ENCODE peak calls at places on chromosomes 2 and 18, in ten cellular contexts. One of them, this sample, is unnamed. For H3K4me1, the result is how much of the 10 kb centered on the place peaks cover.

GRCh38 chr18:2967357-2967756 is 45.6 kb downstream of the LPIN2 start:
- DNase-seq in SK-N-SH: no peak
- DNase-seq in breast epithelium: no peak
- DNase-seq in HepG2: no peak
- DNase-seq in spleen: no peak
- DNase-seq in stomach: no peak
- DNase-seq in HCT116: no peak
- DNase-seq in endothelial cell of umbilical vein: no peak
- DNase-seq in Panc1: no peak
- DNase-seq in transverse colon: no peak
- DNase-seq in this sample: no peak

GRCh38 chr2:38581193-38582147 is 21.3 kb downstream of the HNRNPLL start:
- DNase-seq in spleen: no peak
- DNase-seq in Panc1: no peak
- DNase-seq in transverse colon: peak
- DNase-seq in SK-N-SH: peak
- DNase-seq in HepG2: peak
- DNase-seq in stomach: no peak
- DNase-seq in HCT116: peak
- DNase-seq in breast epithelium: no peak
- DNase-seq in endothelial cell of umbilical vein: peak
- DNase-seq in this sample: peak

GRCh38 chr2:70472256-70472905 is 81.2 kb downstream of the TGFA start:
- DNase-seq in HepG2: no peak
- DNase-seq in breast epithelium: no peak
- DNase-seq in Panc1: no peak
- DNase-seq in endothelial cell of umbilical vein: no peak
- DNase-seq in SK-N-SH: no peak
- DNase-seq in spleen: no peak
- DNase-seq in transverse colon: no peak
- DNase-seq in stomach: no peak
- DNase-seq in HCT116: no peak
- DNase-seq in this sample: no peak

GRCh38 chr2:74292752-74293151 is 50.5 kb downstream of the SLC4A5 start:
- DNase-seq in SK-N-SH: no peak
- DNase-seq in HCT116: no peak
- DNase-seq in HepG2: peak
- DNase-seq in endothelial cell of umbilical vein: no peak
- DNase-seq in transverse colon: no peak
- DNase-seq in Panc1: no peak
- DNase-seq in stomach: peak
- DNase-seq in breast epithelium: no peak
- DNase-seq in spleen: no peak
- DNase-seq in this sample: no peak

GRCh38 chr18:13354414-13354813 is 135.9 kb downstream of the LDLRAD4 start:
- DNase-seq in breast epithelium: no peak
- DNase-seq in SK-N-SH: no peak
- DNase-seq in HCT116: no peak
- DNase-seq in Panc1: no peak
- DNase-seq in HepG2: no peak
- DNase-seq in transverse colon: no peak
- DNase-seq in stomach: no peak
- DNase-seq in endothelial cell of umbilical vein: no peak
- DNase-seq in spleen: no peak
- DNase-seq in this sample: no peak

GRCh38 chr2:18883626-18884456 is 294.5 kb upstream of the NT5C1B start:
- DNase-seq in HCT116: peak
- DNase-seq in spleen: no peak
- DNase-seq in stomach: no peak
- DNase-seq in endothelial cell of umbilical vein: no peak
- DNase-seq in breast epithelium: no peak
- DNase-seq in HepG2: peak
- DNase-seq in transverse colon: no peak
- DNase-seq in Panc1: no peak
- DNase-seq in SK-N-SH: no peak
- DNase-seq in this sample: no peak

GRCh38 chr2:196592912-196593881 is 46.3 kb upstream of the CCDC150 start:
- DNase-seq in breast epithelium: no peak
- DNase-seq in SK-N-SH: peak
- DNase-seq in endothelial cell of umbilical vein: peak
- DNase-seq in HCT116: no peak
- DNase-seq in stomach: no peak
- DNase-seq in HepG2: no peak
- DNase-seq in Panc1: no peak
- DNase-seq in spleen: peak
- DNase-seq in transverse colon: no peak
- DNase-seq in this sample: no peak

GRCh38 chr18:76435321-76435989 is 59.6 kb downstream of the ZNF516 start:
- DNase-seq in endothelial cell of umbilical vein: no peak
- DNase-seq in breast epithelium: no peak
- DNase-seq in transverse colon: no peak
- DNase-seq in stomach: no peak
- DNase-seq in HepG2: no peak
- DNase-seq in spleen: no peak
- DNase-seq in SK-N-SH: no peak
- DNase-seq in Panc1: no peak
- DNase-seq in HCT116: no peak
- DNase-seq in this sample: no peak

GRCh38 chr2:202588647-202589581 is 45.9 kb upstream of the FAM117B start:
- DNase-seq in HCT116: peak
- DNase-seq in transverse colon: peak
- DNase-seq in breast epithelium: no peak
- DNase-seq in endothelial cell of umbilical vein: peak
- DNase-seq in Panc1: peak
- DNase-seq in SK-N-SH: peak
- DNase-seq in spleen: peak
- DNase-seq in stomach: peak
- DNase-seq in HepG2: peak
- DNase-seq in this sample: peak

GRCh38 chr18:35871337-35871736 is 101.1 kb upstream of the RMP24 start:
- DNase-seq in spleen: no peak
- DNase-seq in stomach: no peak
- DNase-seq in Panc1: no peak
- DNase-seq in breast epithelium: no peak
- DNase-seq in HepG2: no peak
- DNase-seq in HCT116: no peak
- DNase-seq in SK-N-SH: no peak
- DNase-seq in endothelial cell of umbilical vein: no peak
- DNase-seq in transverse colon: no peak
- DNase-seq in this sample: no peak

DNA sequence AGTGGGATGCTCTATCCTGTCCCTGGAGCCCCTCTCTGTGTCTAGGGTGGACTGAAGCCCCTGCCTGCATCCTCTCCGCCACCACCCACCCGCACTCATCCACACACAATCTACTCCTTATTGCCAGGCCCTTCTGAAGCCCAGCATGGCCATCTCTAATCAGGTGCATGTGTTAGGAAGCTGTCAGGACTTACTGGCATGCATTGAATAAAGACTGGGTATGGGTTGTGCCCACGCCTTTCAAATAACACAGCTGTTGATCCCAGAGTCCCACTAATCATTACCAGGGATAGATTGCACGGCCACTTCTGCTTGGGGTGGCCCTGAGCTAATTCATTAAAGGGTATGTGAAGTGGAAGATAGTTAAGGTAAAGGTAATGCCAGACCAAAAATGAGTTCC is 88.4 kb downstream of the CABLES1 start:
- DNase-seq in HepG2: no peak
- DNase-seq in Panc1: no peak
- DNase-seq in SK-N-SH: no peak
- DNase-seq in breast epithelium: no peak
- DNase-seq in transverse colon: no peak
- DNase-seq in endothelial cell of umbilical vein: no peak
- DNase-seq in stomach: no peak
- DNase-seq in HCT116: no peak
- DNase-seq in spleen: no peak
- DNase-seq in this sample: no peak
- H3K27ac ChIP-seq in HepG2: no peak
- H3K27ac ChIP-seq in Panc1: no peak
- H3K27ac ChIP-seq in SK-N-SH: no peak
- H3K27ac ChIP-seq in breast epithelium: no peak
- H3K27ac ChIP-seq in transverse colon: no peak
- H3K27ac ChIP-seq in endothelial cell of umbilical vein: no peak
- H3K27ac ChIP-seq in stomach: peak
- H3K27ac ChIP-seq in HCT116: no peak
- H3K27ac ChIP-seq in spleen: no peak
- H3K27ac ChIP-seq in this sample: no peak

GRCh38 chr2:96903809-96904208 is 33.9 kb upstream of the SEMA4C start:
- DNase-seq in spleen: no peak
- DNase-seq in Panc1: no peak
- DNase-seq in endothelial cell of umbilical vein: no peak
- DNase-seq in HCT116: no peak
- DNase-seq in transverse colon: no peak
- DNase-seq in stomach: no peak
- DNase-seq in breast epithelium: no peak
- DNase-seq in HepG2: no peak
- DNase-seq in SK-N-SH: no peak
- DNase-seq in this sample: no peak

GRCh38 chr2:96899084-96899735 is 29.3 kb upstream of the SEMA4C start:
- DNase-seq in HCT116: no peak
- DNase-seq in HepG2: no peak
- DNase-seq in breast epithelium: no peak
- DNase-seq in endothelial cell of umbilical vein: no peak
- DNase-seq in SK-N-SH: peak
- DNase-seq in transverse colon: no peak
- DNase-seq in spleen: no peak
- DNase-seq in stomach: no peak
- DNase-seq in Panc1: no peak
- DNase-seq in this sample: no peak

GRCh38 chr2:96906719-96907404 is 37.0 kb upstream of the SEMA4C start:
- DNase-seq in Panc1: no peak
- DNase-seq in breast epithelium: no peak
- DNase-seq in HCT116: no peak
- DNase-seq in SK-N-SH: peak
- DNase-seq in transverse colon: no peak
- DNase-seq in endothelial cell of umbilical vein: no peak
- DNase-seq in spleen: no peak
- DNase-seq in stomach: no peak
- DNase-seq in HepG2: no peak
- DNase-seq in this sample: peak

GRCh38 chr2:96900237-96900636 is 30.4 kb upstream of the SEMA4C start:
- DNase-seq in transverse colon: no peak
- DNase-seq in Panc1: no peak
- DNase-seq in HepG2: no peak
- DNase-seq in breast epithelium: no peak
- DNase-seq in endothelial cell of umbilical vein: no peak
- DNase-seq in HCT116: no peak
- DNase-seq in stomach: no peak
- DNase-seq in spleen: no peak
- DNase-seq in SK-N-SH: no peak
- DNase-seq in this sample: no peak

DNA sequence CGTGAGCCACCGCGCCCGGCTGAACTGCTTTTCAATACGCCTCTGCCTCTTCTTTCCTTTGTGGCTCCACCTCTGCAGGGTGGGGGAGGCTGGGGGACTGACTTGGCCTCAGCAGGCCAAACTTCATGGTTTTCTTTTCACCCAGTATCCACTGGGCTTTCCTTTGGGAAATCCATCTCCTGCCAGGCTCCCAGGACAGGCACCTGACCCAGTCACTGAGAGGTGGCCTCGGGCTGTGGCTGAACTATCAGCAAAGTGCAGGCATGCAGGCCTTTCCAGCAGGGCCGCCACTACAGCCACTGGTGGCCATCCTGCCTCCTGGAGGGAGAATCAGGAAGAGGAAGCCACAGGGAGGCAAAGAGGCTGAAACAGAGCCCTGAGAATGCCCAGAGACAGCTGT is 33.4 kb upstream of the SEMA4C start:
- DNase-seq in breast epithelium: no peak
- DNase-seq in HCT116: no peak
- DNase-seq in stomach: no peak
- DNase-seq in HepG2: no peak
- DNase-seq in SK-N-SH: peak
- DNase-seq in endothelial cell of umbilical vein: no peak
- DNase-seq in spleen: no peak
- DNase-seq in Panc1: no peak
- DNase-seq in transverse colon: no peak
- DNase-seq in this sample: no peak
- H3K4me1 ChIP-seq in breast epithelium: under half
- H3K4me1 ChIP-seq in HCT116: under half
- H3K4me1 ChIP-seq in stomach: under half
- H3K4me1 ChIP-seq in HepG2: under half
- H3K4me1 ChIP-seq in SK-N-SH: under half
- H3K4me1 ChIP-seq in endothelial cell of umbilical vein: under half
- H3K4me1 ChIP-seq in spleen: under half
- H3K4me1 ChIP-seq in Panc1: under half
- H3K4me1 ChIP-seq in transverse colon: under half
- H3K4me1 ChIP-seq in this sample: under half

GRCh38 chr2:10135296-10136089 is 13.0 kb downstream of the RRM2 start:
- DNase-seq in stomach: no peak
- DNase-seq in SK-N-SH: no peak
- DNase-seq in HCT116: no peak
- DNase-seq in Panc1: no peak
- DNase-seq in transverse colon: no peak
- DNase-seq in spleen: peak
- DNase-seq in HepG2: no peak
- DNase-seq in endothelial cell of umbilical vein: no peak
- DNase-seq in breast epithelium: no peak
- DNase-seq in this sample: no peak
- TF ChIP-seq POLR2AphosphoS5 in stomach: no peak
- TF ChIP-seq POLR2AphosphoS5 in SK-N-SH: no peak
- TF ChIP-seq POLR2AphosphoS5 in HCT116: peak
- TF ChIP-seq POLR2AphosphoS5 in Panc1: peak
- TF ChIP-seq POLR2AphosphoS5 in transverse colon: no peak
- TF ChIP-seq POLR2AphosphoS5 in spleen: no peak
- TF ChIP-seq POLR2AphosphoS5 in HepG2: no peak
- TF ChIP-seq POLR2AphosphoS5 in endothelial cell of umbilical vein: no peak
- TF ChIP-seq POLR2AphosphoS5 in breast epithelium: no peak
- TF ChIP-seq POLR2AphosphoS5 in this sample: no peak

GRCh38 chr2:45184606-45185005 is 175.4 kb upstream of the SIX2 start:
- DNase-seq in breast epithelium: no peak
- DNase-seq in stomach: no peak
- DNase-seq in spleen: no peak
- DNase-seq in HepG2: no peak
- DNase-seq in transverse colon: no peak
- DNase-seq in Panc1: no peak
- DNase-seq in endothelial cell of umbilical vein: no peak
- DNase-seq in HCT116: peak
- DNase-seq in SK-N-SH: no peak
- DNase-seq in this sample: no peak
- H3K27ac ChIP-seq in breast epithelium: no peak
- H3K27ac ChIP-seq in stomach: no peak
- H3K27ac ChIP-seq in spleen: no peak
- H3K27ac ChIP-seq in HepG2: no peak
- H3K27ac ChIP-seq in transverse colon: no peak
- H3K27ac ChIP-seq in Panc1: no peak
- H3K27ac ChIP-seq in endothelial cell of umbilical vein: no peak
- H3K27ac ChIP-seq in HCT116: no peak
- H3K27ac ChIP-seq in SK-N-SH: no peak
- H3K27ac ChIP-seq in this sample: no peak

GRCh38 chr2:161952722-161953322 is 121.2 kb downstream of the DPP4 start:
- DNase-seq in SK-N-SH: no peak
- DNase-seq in breast epithelium: no peak
- DNase-seq in stomach: no peak
- DNase-seq in HepG2: no peak
- DNase-seq in spleen: no peak
- DNase-seq in endothelial cell of umbilical vein: no peak
- DNase-seq in transverse colon: no peak
- DNase-seq in Panc1: no peak
- DNase-seq in HCT116: no peak
- DNase-seq in this sample: no peak
- H3K4me1 ChIP-seq in SK-N-SH: under half
- H3K4me1 ChIP-seq in breast epithelium: under half
- H3K4me1 ChIP-seq in stomach: under half
- H3K4me1 ChIP-seq in HepG2: under half
- H3K4me1 ChIP-seq in spleen: under half
- H3K4me1 ChIP-seq in endothelial cell of umbilical vein: under half
- H3K4me1 ChIP-seq in transverse colon: under half
- H3K4me1 ChIP-seq in Panc1: under half
- H3K4me1 ChIP-seq in HCT116: under half
- H3K4me1 ChIP-seq in this sample: under half

GRCh38 chr2:47638430-47638829 is 144.5 kb upstream of the MSH6 start:
- DNase-seq in HCT116: no peak
- DNase-seq in transverse colon: no peak
- DNase-seq in endothelial cell of umbilical vein: no peak
- DNase-seq in spleen: no peak
- DNase-seq in HepG2: no peak
- DNase-seq in stomach: no peak
- DNase-seq in breast epithelium: no peak
- DNase-seq in Panc1: no peak
- DNase-seq in SK-N-SH: no peak
- DNase-seq in this sample: no peak
- TF ChIP-seq POLR2AphosphoS5 in HCT116: no peak
- TF ChIP-seq POLR2AphosphoS5 in transverse colon: no peak
- TF ChIP-seq POLR2AphosphoS5 in endothelial cell of umbilical vein: no peak
- TF ChIP-seq POLR2AphosphoS5 in spleen: no peak
- TF ChIP-seq POLR2AphosphoS5 in HepG2: no peak
- TF ChIP-seq POLR2AphosphoS5 in stomach: no peak
- TF ChIP-seq POLR2AphosphoS5 in breast epithelium: no peak
- TF ChIP-seq POLR2AphosphoS5 in Panc1: no peak
- TF ChIP-seq POLR2AphosphoS5 in SK-N-SH: no peak
- TF ChIP-seq POLR2AphosphoS5 in this sample: no peak

This sample was measured in prostate gland.